ENCODE peak calls at places on chromosome 11, in five cellular contexts. Y, E, L, H and P are unnamed samples.

GRCh38 chr11:96219981-96220623 is 122.9 kb downstream of the MAML2 start:
- DNase-seq in Y (no peak), E (peak), L (no peak), H (peak), P (no peak)

GRCh38 chr11:126619516-126619915 is 264.0 kb downstream of the ST3GAL4 start:
- DNase-seq in Y (no peak), E (no peak), L (no peak), H (no peak), P (no peak)

GRCh38 chr11:48167380-48167779 is 49.2 kb upstream of the OR4B1 start:
- DNase-seq in Y (no peak), E (no peak), L (no peak), H (no peak), P (no peak)

GRCh38 chr11:115042002-115042401 is 363.7 kb downstream of the NXPE2 start:
- DNase-seq in Y (no peak), E (no peak), L (no peak), H (no peak), P (no peak)

GRCh38 chr11:100830295-100830694 is 143.2 kb downstream of the ARHGAP42 start:
- DNase-seq in Y (no peak), E (no peak), L (no peak), H (no peak), P (no peak)

GRCh38 chr11:865512-866430 is 23.1 kb downstream of the TSPAN4 start:
- DNase-seq in Y (no peak), E (no peak), L (no peak), H (no peak), P (no peak)

GRCh38 chr11:111635706-111636045 is 33.4 kb downstream of the SIK2 start:
- DNase-seq in Y (no peak), E (no peak), L (no peak), H (no peak), P (no peak)

GRCh38 chr11:1752907-1753425 is 2.6 kb upstream of the IFITM10 start:
- DNase-seq in Y (no peak), E (no peak), L (no peak), H (no peak), P (no peak)

GRCh38 chr11:121521145-121522042 is 68.6 kb upstream of the SORL1-AS1 start:
- DNase-seq in Y (no peak), E (peak), L (peak), H (no peak), P (no peak)

GRCh38 chr11:121525376-121525775 is 72.6 kb upstream of the SORL1-AS1 start:
- DNase-seq in Y (no peak), E (no peak), L (no peak), H (no peak), P (no peak)

GRCh38 chr11:121522043-121522941 is 69.5 kb upstream of the SORL1-AS1 start:
- DNase-seq in Y (no peak), E (peak), L (peak), H (no peak), P (no peak)

GRCh38 chr11:121524233-121524631 is 71.5 kb upstream of the SORL1-AS1 start:
- DNase-seq in Y (no peak), E (no peak), L (no peak), H (no peak), P (peak)

GRCh38 chr11:121523581-121524232 is 70.9 kb upstream of the SORL1-AS1 start:
- DNase-seq in Y (no peak), E (no peak), L (no peak), H (no peak), P (no peak)
- TF ChIP-seq CTCF in Y (no peak), E (no peak), L (no peak), H (no peak), P (no peak)

GRCh38 chr11:88414981-88415391 is 77.5 kb upstream of the CTSC start:
- DNase-seq in Y (no peak), E (peak), L (peak), H (no peak), P (no peak)
- H3K4me3 ChIP-seq in Y (no peak), E (no peak), L (no peak), H (no peak), P (no peak)

GRCh38 chr11:93921695-93922468 is 71.5 kb upstream of the VSTM5 start:
- DNase-seq in Y (peak), E (peak), L (peak), H (peak), P (peak)
- TF ChIP-seq CTCF in Y (peak), E (peak), L (peak), H (peak), P (peak)

DNA sequence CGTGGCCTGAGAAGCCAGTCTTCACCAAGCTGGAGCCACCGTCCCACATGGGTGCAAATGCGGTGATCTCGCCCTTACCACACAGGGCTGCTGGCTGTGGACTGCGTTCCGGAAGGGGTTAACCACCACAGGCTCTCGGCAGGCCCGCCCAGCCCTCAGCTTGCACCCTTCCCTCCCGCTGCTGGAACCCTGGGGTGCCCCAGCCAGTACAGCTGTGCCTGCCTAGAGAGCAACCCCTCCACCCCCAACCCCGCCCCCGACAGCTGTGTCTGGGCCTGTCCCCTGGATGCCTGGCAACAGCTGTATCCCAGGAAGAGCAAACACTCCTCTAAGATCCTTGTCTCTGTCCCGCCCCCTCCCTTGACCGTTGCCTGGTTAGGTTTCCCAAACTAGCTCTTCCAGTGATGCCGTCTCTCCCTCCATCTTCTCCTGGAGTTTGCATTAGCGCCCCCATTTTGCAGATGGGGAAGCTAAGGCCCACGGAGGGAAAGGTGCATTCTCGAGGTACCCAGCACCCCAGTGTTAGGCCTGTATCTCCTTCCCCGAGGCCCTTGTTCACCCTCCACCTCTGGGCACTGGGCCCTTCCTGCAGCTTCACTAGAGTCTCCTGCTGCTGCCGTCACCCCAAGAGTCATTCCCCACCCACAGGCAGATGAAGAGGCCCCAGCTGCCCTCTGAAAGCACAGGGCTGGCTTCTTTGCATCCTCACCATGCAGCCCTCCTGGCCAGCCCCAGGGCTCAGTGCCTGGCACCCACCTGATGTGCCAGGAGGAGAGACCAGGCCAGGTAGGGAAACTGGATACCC is 12.6 kb upstream of the COX8A start:
- DNase-seq in Y (peak), E (no peak), L (peak), H (no peak), P (no peak)
- H3K4me3 ChIP-seq in Y (no peak), E (no peak), L (no peak), H (no peak), P (no peak)